ENCODE peak calls at places on chromosome 6, in eight cellular contexts. J, S, A, K, B, Y, T and Q are unnamed samples.

GRCh38 chr6:167705211-167705750 is 121.4 kb upstream of the AFDN start:
- DNase-seq in J (no peak), S (no peak), A (no peak), K (no peak), B (no peak), Y (no peak), T (no peak), Q (no peak)

GRCh38 chr6:155521719-155522118 is 66.1 kb upstream of the NOX3 start:
- DNase-seq in J (no peak), S (no peak), A (no peak), K (no peak), B (peak; percentile 61), Y (no peak), T (no peak), Q (no peak)

GRCh38 chr6:4295058-4295788 is 159.8 kb upstream of the ECI2 start:
- DNase-seq in J (no peak), S (no peak), A (no peak), K (no peak), B (no peak), Y (no peak), T (no peak), Q (no peak)

GRCh38 chr6:37521674-37522073 is 22.0 kb upstream of the CCDC167 start:
- DNase-seq in J (no peak), S (no peak), A (no peak), K (no peak), B (no peak), Y (no peak), T (no peak), Q (no peak)

GRCh38 chr6:36350681-36351091 is 14.0 kb upstream of the BNIP5 start:
- DNase-seq in J (peak; percentile 97), S (peak; percentile 76), A (no peak), K (no peak), B (peak; percentile 92), Y (peak; percentile 78), T (no peak), Q (no peak)

GRCh38 chr6:47075168-47075567 is 33.0 kb upstream of the ADGRF1 start:
- DNase-seq in J (no peak), S (no peak), A (no peak), K (no peak), B (no peak), Y (no peak), T (no peak), Q (no peak)

GRCh38 chr6:43909474-43910148 is 139.6 kb downstream of the VEGFA start:
- DNase-seq in J (no peak), S (no peak), A (no peak), K (no peak), B (no peak), Y (no peak), T (no peak), Q (no peak)

GRCh38 chr6:100472674-100473073 is 8.0 kb upstream of the SIM1 start:
- DNase-seq in J (no peak), S (no peak), A (no peak), K (no peak), B (peak; percentile 64), Y (no peak), T (no peak), Q (no peak)

GRCh38 chr6:139990865-139991264 is 616.4 kb upstream of the CITED2 start:
- DNase-seq in J (no peak), S (peak; percentile 46), A (no peak), K (no peak), B (peak; percentile 52), Y (peak; percentile 54), T (no peak), Q (no peak)

GRCh38 chr6:3764516-3765333 is 13.2 kb upstream of the PXDC1 start:
- DNase-seq in J (no peak), S (no peak), A (no peak), K (no peak), B (no peak), Y (no peak), T (no peak), Q (no peak)

GRCh38 chr6:3281669-3282460 is 23.1 kb downstream of the PSMG4 start:
- DNase-seq in J (peak; percentile 94), S (peak; percentile 37), A (no peak), K (no peak), B (peak; percentile 85), Y (peak; percentile 14), T (peak; percentile 56), Q (no peak)

GRCh38 chr6:108105584-108105983 is 31.0 kb upstream of the OSTM1 start:
- DNase-seq in J (no peak), S (no peak), A (no peak), K (no peak), B (no peak), Y (no peak), T (no peak), Q (no peak)

GRCh38 chr6:95094751-95095150 is 482.6 kb upstream of the MANEA start:
- DNase-seq in J (peak; percentile 6), S (no peak), A (no peak), K (no peak), B (peak; percentile 71), Y (no peak), T (no peak), Q (no peak)

GRCh38 chr6:136095961-136096360 is 154.2 kb downstream of the MTFR2 start:
- DNase-seq in J (peak; percentile 77), S (no peak), A (no peak), K (no peak), B (no peak), Y (peak; percentile 35), T (peak; percentile 31), Q (no peak)

GRCh38 chr6:163554663-163555062 is 140.1 kb downstream of the QKI start:
- DNase-seq in J (peak; percentile 61), S (peak; percentile 42), A (peak; percentile 76), K (no peak), B (peak; percentile 34), Y (no peak), T (no peak), Q (no peak)

GRCh38 chr6:13488015-13488895 is 855 bp upstream of the GFOD1 start:
- DNase-seq in J (peak; percentile 15), S (peak; percentile 39), A (no peak), K (peak; percentile 26), B (peak; percentile 40), Y (peak; percentile 32), T (peak; percentile 28), Q (peak; percentile 27)

GRCh38 chr6:35448191-35448590 is 3.9 kb upstream of the FANCE start:
- DNase-seq in J (no peak), S (no peak), A (no peak), K (peak; percentile 46), B (no peak), Y (no peak), T (no peak), Q (no peak)

GRCh38 chr6:28258877-28259777 is at the start of gene NKAPL:
- DNase-seq in J (peak; percentile 46), S (peak; percentile 69), A (peak; percentile 43), K (no peak), B (peak; percentile 46), Y (peak; percentile 80), T (peak; percentile 48), Q (no peak)

DNA sequence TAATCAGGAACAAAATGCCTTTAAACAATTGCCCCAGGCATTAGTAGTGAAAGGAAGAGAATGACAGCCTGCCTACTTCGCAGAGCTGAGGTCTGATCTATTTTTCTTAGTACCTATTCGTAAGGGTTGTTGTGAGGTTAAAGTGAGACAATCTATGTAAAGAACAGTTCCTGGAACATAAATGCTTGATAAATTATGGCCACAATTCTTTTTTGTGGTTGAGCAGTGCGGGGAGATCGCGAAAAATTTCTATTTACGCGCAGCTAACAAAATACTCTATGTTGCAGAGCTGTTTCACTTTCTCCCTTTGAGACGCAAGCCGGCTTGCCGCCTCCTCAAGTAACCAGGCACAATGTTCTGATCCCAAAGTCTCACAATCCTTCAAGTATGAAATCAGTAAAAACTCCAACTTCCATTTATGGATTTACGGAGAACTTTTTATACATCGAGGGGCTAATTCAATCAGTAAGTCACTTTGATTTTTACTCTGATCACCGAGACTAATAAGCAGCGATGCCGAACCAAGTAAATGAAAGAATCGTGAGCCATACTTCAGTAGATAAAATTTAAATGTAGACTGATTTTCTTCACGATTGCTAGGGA is 839 bp upstream of the PNRC1 start:
- DNase-seq in J (peak; percentile 87), S (peak; percentile 54), A (no peak), K (peak; percentile 62), B (peak; percentile 74), Y (peak; percentile 47), T (no peak), Q (peak; percentile 19)
- TF ChIP-seq POLR2A in J (peak; percentile 44), S (peak; percentile 75), A (no peak), K (peak; percentile 13), B (no peak), Y (peak; percentile 27), T (peak; percentile 32), Q (no peak)

GRCh38 chr6:31736768-31737314 is 511 bp upstream of the CLIC1 start:
- DNase-seq in J (no peak), S (no peak), A (no peak), K (no peak), B (no peak), Y (no peak), T (no peak), Q (no peak)

GRCh38 chr6:31736026-31736767 is at the start of gene CLIC1:
- DNase-seq in J (peak; percentile 82), S (peak; percentile 92), A (peak; percentile 86), K (peak; percentile 87), B (peak; percentile 75), Y (peak; percentile 88), T (peak; percentile 41), Q (peak; percentile 81)

GRCh38 chr6:31739639-31740396 is at the start of gene MSH5:
- DNase-seq in J (peak; percentile 100), S (peak; percentile 98), A (peak; percentile 98), K (peak; percentile 99), B (peak; percentile 99), Y (peak; percentile 96), T (peak; percentile 99), Q (peak; percentile 89)

GRCh38 chr6:31737315-31738047 is 1.2 kb upstream of the CLIC1 start:
- DNase-seq in J (peak; percentile 69), S (no peak), A (peak; percentile 49), K (no peak), B (no peak), Y (no peak), T (no peak), Q (no peak)

GRCh38 chr6:31738048-31738979 is 1.5 kb upstream of the MSH5 start:
- DNase-seq in J (peak; percentile 90), S (peak; percentile 51), A (no peak), K (peak; percentile 92), B (peak; percentile 89), Y (no peak), T (no peak), Q (peak; percentile 61)
- TF ChIP-seq POLR2A in J (peak; percentile 75), S (no peak), A (no peak), K (peak; percentile 33), B (peak; percentile 55), Y (no peak), T (no peak), Q (peak; percentile 67)

GRCh38 chr6:158769696-158770446 is 49.3 kb downstream of the EZR start:
- DNase-seq in J (no peak), S (no peak), A (no peak), K (no peak), B (no peak), Y (no peak), T (no peak), Q (no peak)
- TF ChIP-seq POLR2A in J (no peak), S (no peak), A (no peak), K (no peak), B (no peak), Y (no peak), T (no peak), Q (no peak)

DNA sequence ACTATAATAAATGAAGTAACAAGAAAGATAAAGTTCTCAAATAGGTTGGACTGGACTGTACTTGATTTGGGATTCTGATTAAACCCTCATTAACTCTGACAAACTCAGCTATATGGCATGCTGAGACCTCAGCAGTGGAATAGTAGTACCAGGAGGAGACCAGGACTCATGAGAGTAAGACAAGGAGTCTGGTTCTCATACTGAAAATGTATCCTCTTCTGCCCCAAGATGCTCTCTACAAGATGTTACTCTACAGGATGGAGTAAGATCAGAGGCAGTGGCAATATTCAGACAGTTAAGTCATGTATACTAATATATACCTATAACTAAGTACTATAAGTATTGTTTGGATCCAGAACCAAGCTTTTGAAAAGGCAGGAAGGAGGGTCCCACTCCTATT is 31.9 kb upstream of the SYNCRIP start:
- DNase-seq in J (no peak), S (no peak), A (no peak), K (no peak), B (no peak), Y (no peak), T (no peak), Q (no peak)
- TF ChIP-seq POLR2A in J (no peak), S (no peak), A (peak; percentile 39), K (no peak), B (no peak), Y (no peak), T (no peak), Q (peak; percentile 59)